ENCODE peak calls at places on chromosome 5, in five cellular contexts. One of them, this sample, is unnamed.

GRCh38 chr5:7745882-7746735 is 104.8 kb downstream of the CFAP90 start:
- DNase-seq in tibial nerve: peak; percentile 82
- DNase-seq in heart right ventricle: peak; percentile 21
- DNase-seq in A549: peak; percentile 48
- DNase-seq in heart left ventricle: peak; percentile 53
- DNase-seq in this sample: no peak

GRCh38 chr5:107878676-107879075 is 207.9 kb upstream of the EFNA5 start:
- DNase-seq in tibial nerve: no peak
- DNase-seq in heart right ventricle: no peak
- DNase-seq in A549: no peak
- DNase-seq in heart left ventricle: no peak
- DNase-seq in this sample: no peak

GRCh38 chr5:125868035-125868434 is 555.2 kb upstream of the GRAMD2B start:
- DNase-seq in tibial nerve: no peak
- DNase-seq in heart right ventricle: no peak
- DNase-seq in A549: no peak
- DNase-seq in heart left ventricle: no peak
- DNase-seq in this sample: no peak

GRCh38 chr5:110549301-110549700 is 177.2 kb downstream of the TMEM232 start:
- DNase-seq in tibial nerve: no peak
- DNase-seq in heart right ventricle: no peak
- DNase-seq in A549: no peak
- DNase-seq in heart left ventricle: no peak
- DNase-seq in this sample: no peak

GRCh38 chr5:37789991-37790390 is 49.9 kb downstream of the GDNF start:
- DNase-seq in tibial nerve: no peak
- DNase-seq in heart right ventricle: no peak
- DNase-seq in A549: no peak
- DNase-seq in heart left ventricle: no peak
- DNase-seq in this sample: no peak

GRCh38 chr5:33008751-33009418 is 297.8 kb downstream of the NPR3 start:
- DNase-seq in tibial nerve: no peak
- DNase-seq in heart right ventricle: no peak
- DNase-seq in A549: no peak
- DNase-seq in heart left ventricle: no peak
- DNase-seq in this sample: no peak

GRCh38 chr5:141077826-141078225 is 16.6 kb upstream of the PCDHB2 start:
- DNase-seq in tibial nerve: no peak
- DNase-seq in heart right ventricle: no peak
- DNase-seq in A549: no peak
- DNase-seq in heart left ventricle: no peak
- DNase-seq in this sample: no peak

GRCh38 chr5:111691914-111692313 is 65.1 kb downstream of the NREP start:
- DNase-seq in tibial nerve: no peak
- DNase-seq in heart right ventricle: no peak
- DNase-seq in A549: no peak
- DNase-seq in heart left ventricle: no peak
- DNase-seq in this sample: no peak

GRCh38 chr5:100311811-100312210 is 223.4 kb upstream of the FAM174A start:
- DNase-seq in tibial nerve: no peak
- DNase-seq in heart right ventricle: no peak
- DNase-seq in A549: no peak
- DNase-seq in heart left ventricle: no peak
- DNase-seq in this sample: no peak

GRCh38 chr5:170363671-170364070 is 25.5 kb downstream of the KCNMB1 start:
- DNase-seq in tibial nerve: no peak
- DNase-seq in heart right ventricle: no peak
- DNase-seq in A549: no peak
- DNase-seq in heart left ventricle: no peak
- DNase-seq in this sample: no peak

GRCh38 chr5:56493751-56494150 is 260.6 kb upstream of the ANKRD55 start:
- DNase-seq in tibial nerve: no peak
- DNase-seq in heart right ventricle: no peak
- DNase-seq in A549: no peak
- DNase-seq in heart left ventricle: no peak
- DNase-seq in this sample: no peak

GRCh38 chr5:129820-130219 is 37.9 kb downstream of the PLEKHG4B start:
- DNase-seq in tibial nerve: no peak
- DNase-seq in heart right ventricle: no peak
- DNase-seq in A549: no peak
- DNase-seq in heart left ventricle: no peak
- DNase-seq in this sample: no peak

GRCh38 chr5:149309354-149309753 is 35.9 kb upstream of the GRPEL2 start:
- DNase-seq in tibial nerve: no peak
- DNase-seq in heart right ventricle: no peak
- DNase-seq in A549: no peak
- DNase-seq in heart left ventricle: no peak
- DNase-seq in this sample: no peak

GRCh38 chr5:76689321-76690026 is 26.5 kb upstream of the F2R start:
- DNase-seq in tibial nerve: no peak
- DNase-seq in heart right ventricle: no peak
- DNase-seq in A549: no peak
- DNase-seq in heart left ventricle: no peak
- DNase-seq in this sample: no peak

GRCh38 chr5:7850533-7851239 is at the start of gene CFAP90:
- DNase-seq in tibial nerve: no peak
- DNase-seq in heart right ventricle: peak; percentile 42
- DNase-seq in A549: no peak
- DNase-seq in heart left ventricle: peak; percentile 52
- DNase-seq in this sample: peak; percentile 67

GRCh38 chr5:11334404-11334803 is 569.8 kb downstream of the CTNND2 start:
- DNase-seq in tibial nerve: no peak
- DNase-seq in heart right ventricle: no peak
- DNase-seq in A549: no peak
- DNase-seq in heart left ventricle: no peak
- DNase-seq in this sample: no peak

GRCh38 chr5:140345919-140346347 is 470 bp downstream of the HBEGF start:
- DNase-seq in tibial nerve: no peak
- DNase-seq in heart right ventricle: peak; percentile 80
- DNase-seq in A549: peak; percentile 67
- DNase-seq in heart left ventricle: peak; percentile 76
- DNase-seq in this sample: peak; percentile 69

GRCh38 chr5:60287174-60287771 is 393.7 kb upstream of the PDE4D start:
- DNase-seq in tibial nerve: no peak
- DNase-seq in heart right ventricle: peak; percentile 19
- DNase-seq in A549: peak; percentile 18
- DNase-seq in heart left ventricle: no peak
- DNase-seq in this sample: peak; percentile 54

GRCh38 chr5:33465120-33465519 is 24.4 kb downstream of the TARS1 start:
- DNase-seq in tibial nerve: no peak
- DNase-seq in heart right ventricle: no peak
- DNase-seq in A549: no peak
- DNase-seq in heart left ventricle: no peak
- DNase-seq in this sample: no peak

GRCh38 chr5:90642706-90643229 is 84.2 kb downstream of the ADGRV1 start:
- DNase-seq in tibial nerve: no peak
- DNase-seq in heart right ventricle: no peak
- DNase-seq in A549: no peak
- DNase-seq in heart left ventricle: no peak
- DNase-seq in this sample: no peak

GRCh38 chr5:36891266-36891665 is 14.7 kb downstream of the NIPBL start:
- DNase-seq in tibial nerve: no peak
- DNase-seq in heart right ventricle: no peak
- DNase-seq in A549: no peak
- DNase-seq in heart left ventricle: no peak
- DNase-seq in this sample: no peak

GRCh38 chr5:75051217-75051751 is 1.1 kb downstream of the GCNT4 start:
- DNase-seq in tibial nerve: no peak
- DNase-seq in heart right ventricle: no peak
- DNase-seq in A549: no peak
- DNase-seq in heart left ventricle: no peak
- DNase-seq in this sample: no peak

GRCh38 chr5:128081111-128081865 is 2.3 kb upstream of the SLC12A2 start:
- DNase-seq in tibial nerve: no peak
- DNase-seq in heart right ventricle: no peak
- DNase-seq in A549: peak; percentile 42
- DNase-seq in heart left ventricle: no peak
- DNase-seq in this sample: no peak

GRCh38 chr5:180849827-180850226 is 11.2 kb downstream of the ZFP62 start:
- DNase-seq in tibial nerve: no peak
- DNase-seq in heart right ventricle: no peak
- DNase-seq in A549: no peak
- DNase-seq in heart left ventricle: no peak
- DNase-seq in this sample: no peak
- H3K9me3 ChIP-seq in tibial nerve: peaks cover 4% of the 10 kb centered on the region
- H3K9me3 ChIP-seq in heart right ventricle: no peaks in the 10 kb centered on the region
- H3K9me3 ChIP-seq in A549: peaks cover 94% of the 10 kb centered on the region
- H3K9me3 ChIP-seq in heart left ventricle: peaks cover 18% of the 10 kb centered on the region
- H3K9me3 ChIP-seq in this sample: no peaks in the 10 kb centered on the region

DNA sequence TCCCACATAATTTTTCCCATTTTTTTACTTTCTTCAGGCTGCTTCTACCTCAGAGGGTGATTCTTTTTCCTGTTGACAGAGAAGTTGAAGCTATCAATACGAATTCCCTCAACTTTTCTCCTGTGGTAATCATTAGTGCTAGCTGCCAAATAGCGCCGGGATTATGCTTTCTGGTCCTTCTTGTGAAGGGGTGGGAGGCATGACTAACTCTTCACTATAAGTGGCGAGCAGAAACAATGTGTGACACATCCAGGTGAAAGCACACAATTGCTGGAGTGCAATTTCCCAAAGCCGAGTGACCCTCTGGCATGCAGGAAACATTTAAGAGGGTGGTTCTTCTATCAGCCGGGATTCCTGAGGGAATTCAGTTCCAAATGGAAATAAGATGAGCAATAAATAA is 56.0 kb downstream of the TRPC7 start:
- DNase-seq in tibial nerve: no peak
- DNase-seq in heart right ventricle: no peak
- DNase-seq in A549: no peak
- DNase-seq in heart left ventricle: no peak
- DNase-seq in this sample: no peak
- H3K27ac ChIP-seq in tibial nerve: no peak overlapping the region
- H3K27ac ChIP-seq in heart right ventricle: no peak overlapping the region
- H3K27ac ChIP-seq in A549: no peak overlapping the region
- H3K27ac ChIP-seq in heart left ventricle: no peak overlapping the region
- H3K27ac ChIP-seq in this sample: no peak overlapping the region

GRCh38 chr5:66089384-66089783 is 54.7 kb upstream of the SREK1 start:
- DNase-seq in tibial nerve: no peak
- DNase-seq in heart right ventricle: no peak
- DNase-seq in A549: no peak
- DNase-seq in heart left ventricle: no peak
- DNase-seq in this sample: no peak
- H3K9me3 ChIP-seq in tibial nerve: peaks cover 6% of the 10 kb centered on the region
- H3K9me3 ChIP-seq in heart right ventricle: peaks cover 5% of the 10 kb centered on the region
- H3K9me3 ChIP-seq in A549: peaks cover 20% of the 10 kb centered on the region
- H3K9me3 ChIP-seq in heart left ventricle: peaks cover 18% of the 10 kb centered on the region
- H3K9me3 ChIP-seq in this sample: peaks cover 24% of the 10 kb centered on the region

DNA sequence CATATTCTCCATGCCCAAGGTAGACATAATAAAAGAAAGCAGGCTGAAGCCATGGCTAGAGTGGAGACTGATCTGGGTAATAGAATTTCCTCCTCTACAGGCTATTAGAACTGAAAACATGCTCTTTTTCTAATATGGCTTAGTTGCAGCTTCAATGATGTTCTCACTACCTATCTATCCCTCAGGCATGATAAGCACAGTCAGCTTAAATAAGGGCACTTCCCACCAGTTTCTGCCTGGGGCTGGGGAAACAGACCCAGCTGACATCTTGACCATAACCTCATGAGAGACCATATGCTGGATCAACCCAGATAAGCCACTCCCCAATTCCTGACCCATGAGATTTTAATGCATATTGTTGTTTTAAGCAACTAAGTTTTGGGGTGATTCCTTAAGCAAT is 81.2 kb downstream of the ZNF366 start:
- DNase-seq in tibial nerve: no peak
- DNase-seq in heart right ventricle: no peak
- DNase-seq in A549: no peak
- DNase-seq in heart left ventricle: no peak
- DNase-seq in this sample: no peak
- H3K27ac ChIP-seq in tibial nerve: no peak overlapping the region
- H3K27ac ChIP-seq in heart right ventricle: no peak overlapping the region
- H3K27ac ChIP-seq in A549: no peak overlapping the region
- H3K27ac ChIP-seq in heart left ventricle: no peak overlapping the region
- H3K27ac ChIP-seq in this sample: no peak overlapping the region

DNA sequence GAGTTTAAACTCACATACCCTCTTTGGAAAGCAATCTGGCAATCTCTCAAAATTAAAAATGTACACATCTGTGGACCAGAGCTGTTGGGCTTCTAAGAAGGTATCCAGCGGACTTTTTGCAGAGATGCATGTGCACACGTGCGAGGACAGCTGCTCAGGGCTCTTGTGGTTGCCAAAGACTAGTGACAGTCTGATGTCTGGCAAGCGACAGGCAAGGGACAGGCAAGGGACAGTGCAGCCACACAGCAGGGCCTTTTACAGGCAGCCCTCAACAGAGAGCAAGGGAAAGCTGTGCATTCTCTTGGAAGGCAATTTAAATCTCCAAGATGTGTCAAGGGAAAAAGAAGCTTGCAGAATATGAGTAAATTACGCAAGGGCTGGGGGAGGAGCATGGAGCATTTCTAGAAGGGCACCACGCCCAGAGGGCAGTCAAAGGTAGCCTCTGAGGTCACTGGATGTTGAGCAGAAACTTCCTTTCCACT is 9.2 kb downstream of the GFPT2 start:
- DNase-seq in tibial nerve: peak; percentile 73
- DNase-seq in heart right ventricle: no peak
- DNase-seq in A549: no peak
- DNase-seq in heart left ventricle: peak; percentile 28
- DNase-seq in this sample: peak; percentile 31
- H3K9me3 ChIP-seq in tibial nerve: no peaks in the 10 kb centered on the region
- H3K9me3 ChIP-seq in heart right ventricle: no peaks in the 10 kb centered on the region
- H3K9me3 ChIP-seq in A549: no peaks in the 10 kb centered on the region
- H3K9me3 ChIP-seq in heart left ventricle: no peaks in the 10 kb centered on the region
- H3K9me3 ChIP-seq in this sample: no peaks in the 10 kb centered on the region

DNA sequence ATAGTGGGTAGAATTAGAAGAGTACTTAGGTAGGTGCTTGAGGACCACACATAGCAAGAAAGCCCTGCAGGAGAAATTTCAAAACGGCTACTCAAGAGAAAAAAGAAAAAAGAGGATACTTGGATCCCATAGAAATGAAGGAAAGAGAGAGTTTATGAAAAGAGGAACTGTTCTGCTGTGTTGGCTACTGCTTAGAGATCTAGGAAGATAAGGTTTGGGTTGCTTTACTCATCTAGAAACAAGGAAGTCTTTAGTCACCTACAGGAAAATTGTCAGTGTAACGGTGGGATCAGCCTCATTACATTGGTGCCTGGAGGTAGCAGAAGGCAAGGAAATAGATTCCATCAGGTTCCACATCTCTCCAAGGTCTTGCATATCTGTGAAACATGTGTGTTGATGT is 14.8 kb upstream of the C5orf46 start:
- DNase-seq in tibial nerve: no peak
- DNase-seq in heart right ventricle: no peak
- DNase-seq in A549: no peak
- DNase-seq in heart left ventricle: no peak
- DNase-seq in this sample: no peak
- H3K27ac ChIP-seq in tibial nerve: no peak overlapping the region
- H3K27ac ChIP-seq in heart right ventricle: no peak overlapping the region
- H3K27ac ChIP-seq in A549: no peak overlapping the region
- H3K27ac ChIP-seq in heart left ventricle: no peak overlapping the region
- H3K27ac ChIP-seq in this sample: no peak overlapping the region

DNA sequence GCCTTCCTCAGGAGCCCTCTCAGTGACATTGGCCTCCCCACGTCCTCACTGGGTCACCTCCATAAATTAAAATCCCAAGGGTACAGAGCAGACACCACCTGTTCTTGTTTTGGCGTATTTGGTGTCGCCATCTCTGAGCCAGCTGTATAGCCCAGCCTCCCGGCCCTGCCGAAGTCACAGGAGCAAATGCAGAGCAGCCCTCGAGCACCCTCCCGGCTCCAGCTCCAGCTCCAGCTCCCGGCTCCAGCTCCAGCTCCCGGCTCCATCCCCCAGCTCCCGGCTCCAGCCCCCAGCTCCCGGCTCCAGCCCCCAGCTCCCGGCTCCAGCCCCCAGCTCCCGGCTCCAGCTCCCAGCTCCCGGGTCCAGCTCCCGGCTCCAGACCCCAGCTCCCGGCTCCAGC is 74.3 kb downstream of the ZNF354C start:
- DNase-seq in tibial nerve: no peak
- DNase-seq in heart right ventricle: no peak
- DNase-seq in A549: no peak
- DNase-seq in heart left ventricle: no peak
- DNase-seq in this sample: no peak
- H3K9me3 ChIP-seq in tibial nerve: no peaks in the 10 kb centered on the region
- H3K9me3 ChIP-seq in heart right ventricle: no peaks in the 10 kb centered on the region
- H3K9me3 ChIP-seq in A549: peaks cover 15% of the 10 kb centered on the region
- H3K9me3 ChIP-seq in heart left ventricle: no peaks in the 10 kb centered on the region
- H3K9me3 ChIP-seq in this sample: no peaks in the 10 kb centered on the region